ENCODE peak calls at places on chromosomes 6 and 20, in four cellular contexts. One of them, this sample, is unnamed.

GRCh38 chr6:135498178-135498841 is 770 bp upstream of the AHI1 start:
- DNase-seq in A673: peak; percentile 83
- DNase-seq in left lobe of liver: peak; percentile 59
- DNase-seq in psoas muscle: peak; percentile 52
- DNase-seq in this sample: peak; percentile 57

GRCh38 chr20:43844778-43845614 is 69.7 kb upstream of the TOX2 start:
- DNase-seq in left lobe of liver: peak; percentile 38
- DNase-seq in A673: peak; percentile 90
- DNase-seq in psoas muscle: peak; percentile 23
- DNase-seq in this sample: no peak

GRCh38 chr6:138323821-138324220 is 53.9 kb upstream of the SMIM28 start:
- DNase-seq in psoas muscle: no peak
- DNase-seq in left lobe of liver: no peak
- DNase-seq in A673: no peak
- DNase-seq in this sample: no peak

GRCh38 chr20:347640-348484 is 951 bp downstream of the NRSN2 start:
- DNase-seq in psoas muscle: peak; percentile 88
- DNase-seq in A673: peak; percentile 98
- DNase-seq in left lobe of liver: peak; percentile 69
- DNase-seq in this sample: peak; percentile 93

GRCh38 chr6:14068133-14068532 is 49.4 kb upstream of the CD83 start:
- DNase-seq in A673: no peak
- DNase-seq in psoas muscle: no peak
- DNase-seq in left lobe of liver: no peak
- DNase-seq in this sample: no peak

GRCh38 chr6:138105880-138106664 is 1.1 kb downstream of the PERP start:
- DNase-seq in psoas muscle: no peak
- DNase-seq in A673: no peak
- DNase-seq in left lobe of liver: no peak
- DNase-seq in this sample: no peak

GRCh38 chr6:69138173-69138572 is 503.1 kb downstream of the ADGRB3 start:
- DNase-seq in left lobe of liver: no peak
- DNase-seq in psoas muscle: no peak
- DNase-seq in A673: no peak
- DNase-seq in this sample: no peak

GRCh38 chr6:20212392-20213111 is at the start of gene MBOAT1:
- DNase-seq in psoas muscle: peak; percentile 90
- DNase-seq in A673: peak; percentile 95
- DNase-seq in left lobe of liver: peak; percentile 93
- DNase-seq in this sample: peak; percentile 91

GRCh38 chr6:39791311-39791710 is 865 bp upstream of the DAAM2 start:
- DNase-seq in psoas muscle: no peak
- DNase-seq in left lobe of liver: no peak
- DNase-seq in A673: peak; percentile 7
- DNase-seq in this sample: no peak

GRCh38 chr20:63344616-63345327 is 16.4 kb downstream of the CHRNA4 start:
- DNase-seq in A673: no peak
- DNase-seq in psoas muscle: peak; percentile 54
- DNase-seq in left lobe of liver: no peak
- DNase-seq in this sample: no peak

GRCh38 chr20:17179840-17180239 is 47.0 kb upstream of the PCSK2 start:
- DNase-seq in left lobe of liver: no peak
- DNase-seq in A673: no peak
- DNase-seq in psoas muscle: no peak
- DNase-seq in this sample: no peak

GRCh38 chr6:5318617-5319016 is 57.3 kb downstream of the FARS2 start:
- DNase-seq in A673: peak; percentile 25
- DNase-seq in left lobe of liver: no peak
- DNase-seq in psoas muscle: no peak
- DNase-seq in this sample: no peak

GRCh38 chr6:82589509-82590206 is 226.0 kb downstream of the TPBG start:
- DNase-seq in A673: peak; percentile 74
- DNase-seq in left lobe of liver: no peak
- DNase-seq in psoas muscle: no peak
- DNase-seq in this sample: no peak

GRCh38 chr6:72746276-72746675 is 124.4 kb downstream of the KCNQ5 start:
- DNase-seq in psoas muscle: no peak
- DNase-seq in left lobe of liver: no peak
- DNase-seq in A673: no peak
- DNase-seq in this sample: no peak

GRCh38 chr6:70221025-70221714 is 81.7 kb downstream of the COL9A1 start:
- DNase-seq in psoas muscle: no peak
- DNase-seq in A673: peak; percentile 59
- DNase-seq in left lobe of liver: no peak
- DNase-seq in this sample: no peak

GRCh38 chr20:49641683-49642649 is 71.7 kb downstream of the B4GALT5 start:
- DNase-seq in A673: no peak
- DNase-seq in psoas muscle: no peak
- DNase-seq in left lobe of liver: no peak
- DNase-seq in this sample: peak; percentile 61

GRCh38 chr6:72464791-72465691 is 156.8 kb upstream of the KCNQ5 start:
- DNase-seq in left lobe of liver: no peak
- DNase-seq in A673: no peak
- DNase-seq in psoas muscle: no peak
- DNase-seq in this sample: no peak

GRCh38 chr6:57262901-57263694 is 41.0 kb upstream of the RAB23 start:
- DNase-seq in A673: no peak
- DNase-seq in left lobe of liver: no peak
- DNase-seq in psoas muscle: peak; percentile 35
- DNase-seq in this sample: no peak

GRCh38 chr6:2264932-2265331 is 19.5 kb upstream of the GMDS start:
- DNase-seq in A673: no peak
- DNase-seq in psoas muscle: no peak
- DNase-seq in left lobe of liver: no peak
- DNase-seq in this sample: no peak

GRCh38 chr6:123380257-123380656 is 256.5 kb downstream of the TRDN start:
- DNase-seq in left lobe of liver: no peak
- DNase-seq in A673: peak; percentile 94
- DNase-seq in psoas muscle: no peak
- DNase-seq in this sample: no peak

GRCh38 chr6:166997768-166998255 is 1.4 kb upstream of the CEP43 start:
- DNase-seq in A673: peak; percentile 60
- DNase-seq in psoas muscle: peak; percentile 43
- DNase-seq in left lobe of liver: peak; percentile 67
- DNase-seq in this sample: peak; percentile 84

GRCh38 chr20:49675368-49676151 is 38.1 kb downstream of the B4GALT5 start:
- DNase-seq in psoas muscle: no peak
- DNase-seq in left lobe of liver: no peak
- DNase-seq in A673: no peak
- DNase-seq in this sample: peak; percentile 80

GRCh38 chr6:86192123-86192522 is 549.4 kb upstream of the SYNCRIP start:
- DNase-seq in psoas muscle: no peak
- DNase-seq in A673: peak; percentile 59
- DNase-seq in left lobe of liver: no peak
- DNase-seq in this sample: no peak